ENCODE peak calls at places on chromosomes 11 and 22, in four cellular contexts. T is RWPE1, R is BE2C, J is HCT116. K is an unnamed sample.

GRCh38 chr11:15560689-15561467 is 446.2 kb downstream of the INSC start:
- DNase-seq in T (no peak), R (no peak), J (no peak), K (no peak)

GRCh38 chr22:29716814-29717213 is 3.0 kb upstream of the CABP7 start:
- DNase-seq in T (no peak), R (no peak), J (peak; percentile 24), K (no peak)

GRCh38 chr22:40043086-40043485 is 48.3 kb downstream of the FAM83F start:
- DNase-seq in T (no peak), R (no peak), J (no peak), K (no peak)

GRCh38 chr11:116797816-116798215 is 6.1 kb upstream of the APOA5 start:
- DNase-seq in T (no peak), R (no peak), J (no peak), K (no peak)

GRCh38 chr11:3738241-3738640 is 59.1 kb downstream of the NUP98 start:
- DNase-seq in T (no peak), R (no peak), J (no peak), K (no peak)

GRCh38 chr22:41479671-41480396 is 10.9 kb downstream of the ACO2 start:
- DNase-seq in T (no peak), R (no peak), J (no peak), K (no peak)

GRCh38 chr11:134611537-134611936 is 199.5 kb upstream of the B3GAT1 start:
- DNase-seq in T (no peak), R (no peak), J (no peak), K (no peak)

GRCh38 chr11:78418584-78419211 is 1.1 kb upstream of the GAB2 start:
- DNase-seq in T (no peak), R (no peak), J (no peak), K (no peak)

GRCh38 chr22:32828150-32828549 is 26.6 kb downstream of the TIMP3 start:
- DNase-seq in T (no peak), R (no peak), J (no peak), K (no peak)

GRCh38 chr22:20001082-20001638 is 15.5 kb downstream of the ARVCF start:
- DNase-seq in T (no peak), R (peak; percentile 13), J (no peak), K (no peak)

GRCh38 chr11:77139201-77139600 is 11.2 kb downstream of the MYO7A start:
- DNase-seq in T (no peak), R (no peak), J (no peak), K (no peak)

GRCh38 chr11:70569996-70570692 is 171.8 kb downstream of the CTTN start:
- DNase-seq in T (no peak), R (no peak), J (no peak), K (no peak)
- TF ChIP-seq CTCF in T (no peak), R (no peak), J (no peak), K (no peak)

DNA sequence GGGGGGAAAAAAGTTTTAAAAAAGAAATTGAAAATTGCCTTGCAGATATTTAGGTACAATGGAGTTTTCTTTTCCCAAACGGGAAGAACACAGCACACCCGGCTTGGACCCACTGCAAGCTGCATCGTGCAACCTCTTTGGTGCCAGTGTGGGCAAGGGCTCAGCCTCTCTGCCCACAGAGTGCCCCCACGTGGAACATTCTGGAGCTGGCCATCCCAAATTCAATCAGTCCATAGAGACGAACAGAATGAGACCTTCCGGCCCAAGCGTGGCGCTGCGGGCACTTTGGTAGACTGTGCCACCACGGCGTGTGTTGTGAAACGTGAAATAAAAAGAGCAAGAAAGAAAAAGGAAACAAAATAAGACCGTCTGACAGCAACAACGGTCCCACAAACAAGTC is 964.9 kb downstream of the NTM start:
- DNase-seq in T (no peak), R (no peak), J (no peak), K (no peak)
- TF ChIP-seq CTCF in T (no peak), R (no peak), J (no peak), K (no peak)

GRCh38 chr11:41246399-41246745 is 213.1 kb downstream of the LRRC4C start:
- DNase-seq in T (no peak), R (no peak), J (no peak), K (no peak)

GRCh38 chr11:41245184-41245583 is 214.3 kb downstream of the LRRC4C start:
- DNase-seq in T (no peak), R (no peak), J (no peak), K (no peak)

GRCh38 chr11:41250408-41250807 is 209.0 kb downstream of the LRRC4C start:
- DNase-seq in T (no peak), R (no peak), J (no peak), K (no peak)

GRCh38 chr11:41245704-41246398 is 213.6 kb downstream of the LRRC4C start:
- DNase-seq in T (no peak), R (no peak), J (no peak), K (no peak)
- TF ChIP-seq CTCF in T (no peak), R (no peak), J (no peak), K (no peak)

DNA sequence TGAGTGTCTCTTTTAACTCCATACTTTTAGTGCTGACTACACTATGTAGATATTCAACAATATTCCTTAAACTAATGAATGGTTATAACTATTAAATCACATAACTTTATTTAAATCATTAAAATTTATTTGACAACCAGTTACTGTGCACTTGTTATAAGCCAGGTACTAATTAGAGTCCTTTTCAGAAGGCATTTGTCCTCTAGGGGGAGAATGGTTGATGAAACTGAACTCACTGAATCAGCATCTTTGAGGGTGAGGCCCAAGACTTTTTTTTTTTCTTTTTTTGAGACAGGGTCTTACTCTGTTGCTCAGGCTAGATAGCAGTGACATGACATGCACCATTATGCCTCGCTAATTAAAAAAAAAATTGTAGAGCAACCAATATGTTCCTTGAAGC is 515.6 kb upstream of the CCDC90B start:
- DNase-seq in T (no peak), R (no peak), J (no peak), K (no peak)
- TF ChIP-seq CTCF in T (no peak), R (peak; percentile 39), J (peak; percentile 32), K (no peak)